ENCODE peak calls at places on chromosomes 12 and 14, in seven cellular contexts. E is IMR-90; F is CD4-positive, CD25-positive, alpha-beta regulatory T cell; N is hepatocyte; D is stomach; P is Peyer's patch; G is GM12878. S is an unnamed sample. For H3K4me1, the result is how much of the 10 kb centered on the place peaks cover.

GRCh38 chr14:94906577-94906976 is 136.7 kb upstream of the GSC start:
- DNase-seq in E (no peak), F (no peak), N (no peak), D (no peak), P (no peak), G (no peak), S (no peak)

GRCh38 chr14:104392396-104393198 is 187.0 kb upstream of the C14orf180 start:
- DNase-seq in E (no peak), F (no peak), N (no peak), D (no peak), P (peak), G (no peak), S (no peak)

GRCh38 chr12:42360747-42361403 is 34.9 kb downstream of the PPHLN1 start:
- DNase-seq in E (peak), F (no peak), N (no peak), D (no peak), P (no peak), G (no peak), S (no peak)

GRCh38 chr14:32121948-32122347 is 44.8 kb downstream of the ARHGAP5 start:
- DNase-seq in E (peak), F (no peak), N (no peak), D (no peak), P (no peak), G (no peak), S (no peak)

GRCh38 chr14:93104961-93105360 is 10.8 kb downstream of the ITPK1 start:
- DNase-seq in E (no peak), F (no peak), N (no peak), D (no peak), P (no peak), G (no peak), S (no peak)

GRCh38 chr14:37202265-37202664 is 4.5 kb downstream of the MIPOL1 start:
- DNase-seq in E (peak), F (no peak), N (no peak), D (no peak), P (no peak), G (no peak), S (no peak)

GRCh38 chr12:112413846-112414625 is 4.6 kb upstream of the RPL6 start:
- DNase-seq in E (no peak), F (no peak), N (no peak), D (no peak), P (no peak), G (no peak), S (no peak)

GRCh38 chr12:47819902-47820630 is at the start of gene HDAC7:
- DNase-seq in E (peak), F (peak), N (peak), D (peak), P (peak), G (no peak), S (peak)

GRCh38 chr12:14769837-14770494 is 33.3 kb downstream of the WBP11 start:
- DNase-seq in E (peak), F (peak), N (peak), D (peak), P (peak), G (peak), S (peak)

GRCh38 chr12:27460471-27460978 is 14.0 kb downstream of the SMCO2 start:
- DNase-seq in E (peak), F (no peak), N (no peak), D (no peak), P (no peak), G (peak), S (no peak)

GRCh38 chr12:25557830-25558436 is 4.8 kb upstream of the LMNTD1 start:
- DNase-seq in E (peak), F (no peak), N (peak), D (no peak), P (no peak), G (no peak), S (no peak)

GRCh38 chr14:93970967-93971634 is 5.3 kb downstream of the ASB2 start:
- DNase-seq in E (peak), F (no peak), N (no peak), D (peak), P (peak), G (no peak), S (no peak)

GRCh38 chr14:68143341-68143807 is 323.8 kb downstream of the RAD51B start:
- DNase-seq in E (peak), F (no peak), N (peak), D (peak), P (peak), G (no peak), S (peak)
- H3K4me1 ChIP-seq in E (under half), F (under half), N (half or more), D (half or more), P (half or more), G (under half), S (half or more)

GRCh38 chr12:106245767-106246166 is 2.1 kb downstream of the CKAP4 start:
- DNase-seq in E (peak), F (no peak), N (peak), D (peak), P (peak), G (no peak), S (peak)
- H3K4me1 ChIP-seq in E (under half), F (under half), N (under half), D (under half), P (under half), G (under half), S (under half)

DNA sequence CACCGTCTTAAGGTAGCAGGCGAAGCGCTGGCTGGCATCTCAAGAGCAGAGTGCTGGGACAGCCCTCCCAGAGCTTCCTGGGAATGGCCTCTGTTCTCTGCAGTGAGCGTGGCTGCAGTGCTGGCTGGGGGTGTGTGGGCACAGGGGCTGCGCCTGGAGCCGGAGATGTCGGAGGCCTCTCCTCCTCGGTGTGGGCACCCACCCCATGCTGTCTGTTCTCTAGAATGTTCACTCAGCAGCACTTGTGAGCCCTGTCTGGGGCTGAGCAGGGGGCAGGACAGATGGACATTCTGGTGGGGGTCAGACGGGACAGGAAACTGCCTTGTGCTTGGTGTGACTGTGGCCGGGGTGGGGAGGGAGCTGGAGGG is 15.9 kb downstream of the FBRSL1 start:
- DNase-seq in E (no peak), F (no peak), N (no peak), D (no peak), P (no peak), G (no peak), S (no peak)
- H3K4me1 ChIP-seq in E (under half), F (half or more), N (under half), D (half or more), P (half or more), G (under half), S (half or more)

GRCh38 chr12:95248095-95248494 is 30.5 kb downstream of the VEZT start:
- DNase-seq in E (no peak), F (no peak), N (no peak), D (no peak), P (no peak), G (no peak), S (no peak)
- H3K4me1 ChIP-seq in E (under half), F (under half), N (under half), D (under half), P (under half), G (under half), S (under half)

GRCh38 chr12:124677552-124678356 is 110.3 kb upstream of the NCOR2 start:
- DNase-seq in E (no peak), F (no peak), N (no peak), D (no peak), P (no peak), G (no peak), S (no peak)
- H3K4me1 ChIP-seq in E (under half), F (under half), N (under half), D (under half), P (under half), G (under half), S (under half)

GRCh38 chr12:53052419-53053222 is 2.8 kb downstream of the TNS2 start:
- DNase-seq in E (peak), F (no peak), N (peak), D (peak), P (peak), G (no peak), S (peak)
- H3K4me1 ChIP-seq in E (under half), F (under half), N (half or more), D (half or more), P (half or more), G (under half), S (under half)

DNA sequence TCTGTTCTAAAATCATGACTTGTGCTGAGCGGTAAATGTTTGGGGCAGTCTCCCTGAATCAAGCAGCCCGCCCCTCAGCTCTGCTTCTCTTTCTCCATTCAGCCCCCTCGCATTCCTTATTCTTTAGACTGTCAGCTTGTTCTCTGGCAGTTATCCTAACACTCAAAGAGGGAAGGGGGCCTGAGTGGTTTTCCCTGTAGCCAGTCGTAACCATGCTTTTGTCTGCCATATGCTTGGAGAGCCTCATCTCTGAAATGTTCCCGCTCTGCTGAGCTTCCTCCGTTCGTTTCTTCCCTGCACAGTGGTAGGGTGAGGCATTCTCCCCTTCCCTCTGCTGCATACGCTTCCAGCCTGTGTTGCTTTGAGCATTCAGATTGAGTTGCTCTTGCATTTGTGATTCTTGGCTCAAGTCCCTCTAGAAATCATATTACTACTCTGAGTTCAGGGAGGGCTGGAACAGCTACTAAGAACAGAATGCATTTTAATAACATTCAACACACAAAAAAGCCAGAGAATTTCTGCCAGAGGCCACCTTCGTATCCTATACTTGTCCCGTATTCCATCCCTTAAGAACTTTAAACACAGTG is 119.7 kb downstream of the FBXL14 start:
- DNase-seq in E (peak), F (no peak), N (peak), D (no peak), P (no peak), G (no peak), S (no peak)
- H3K4me1 ChIP-seq in E (under half), F (under half), N (under half), D (under half), P (under half), G (under half), S (under half)

GRCh38 chr12:52896190-52897100 is 8.4 kb downstream of the KRT8 start:
- DNase-seq in E (no peak), F (no peak), N (peak), D (no peak), P (peak), G (no peak), S (no peak)

GRCh38 chr12:52900166-52900895 is 4.5 kb downstream of the KRT8 start:
- DNase-seq in E (no peak), F (no peak), N (no peak), D (no peak), P (no peak), G (no peak), S (no peak)

GRCh38 chr12:52900896-52901714 is 3.8 kb downstream of the KRT8 start:
- DNase-seq in E (no peak), F (no peak), N (no peak), D (no peak), P (no peak), G (no peak), S (no peak)

GRCh38 chr12:52901715-52902541 is 2.9 kb downstream of the KRT8 start:
- DNase-seq in E (no peak), F (no peak), N (no peak), D (no peak), P (no peak), G (no peak), S (no peak)

DNA sequence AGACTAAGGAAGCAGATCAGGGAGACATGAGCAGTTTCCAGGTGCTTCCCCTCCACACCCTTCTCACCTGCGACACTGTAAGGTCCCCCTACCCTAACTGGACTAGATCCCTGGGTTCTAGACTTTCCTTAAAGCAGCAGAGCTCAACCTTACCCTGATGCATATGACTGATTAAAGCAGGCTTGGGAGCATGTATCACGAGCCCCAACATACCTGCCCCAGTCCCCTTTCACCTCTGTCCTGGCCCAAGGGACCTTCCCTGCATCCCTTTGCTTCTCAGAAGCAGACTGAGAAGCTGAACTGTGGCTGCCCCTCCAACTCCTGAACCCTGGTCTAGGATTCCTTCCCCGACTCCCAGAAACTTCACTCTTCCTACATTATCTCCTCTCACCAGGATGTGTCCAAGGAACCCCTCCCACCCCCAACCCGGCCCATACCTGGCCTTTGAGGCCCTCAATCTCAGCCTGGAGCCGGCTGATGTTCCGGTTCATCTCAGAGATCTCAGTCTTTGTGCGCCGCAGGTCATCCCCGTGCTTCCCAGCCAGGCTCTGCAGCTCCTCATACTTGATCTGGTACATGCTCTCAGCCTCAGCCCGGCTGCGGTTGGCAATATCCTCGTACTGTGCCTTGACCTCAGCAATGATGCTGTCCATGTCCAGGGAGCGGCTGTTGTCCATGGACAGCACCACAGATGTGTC is 5.4 kb downstream of the KRT8 start:
- DNase-seq in E (no peak), F (no peak), N (no peak), D (no peak), P (no peak), G (no peak), S (peak)
- H3K4me1 ChIP-seq in E (under half), F (under half), N (under half), D (under half), P (under half), G (under half), S (half or more)

DNA sequence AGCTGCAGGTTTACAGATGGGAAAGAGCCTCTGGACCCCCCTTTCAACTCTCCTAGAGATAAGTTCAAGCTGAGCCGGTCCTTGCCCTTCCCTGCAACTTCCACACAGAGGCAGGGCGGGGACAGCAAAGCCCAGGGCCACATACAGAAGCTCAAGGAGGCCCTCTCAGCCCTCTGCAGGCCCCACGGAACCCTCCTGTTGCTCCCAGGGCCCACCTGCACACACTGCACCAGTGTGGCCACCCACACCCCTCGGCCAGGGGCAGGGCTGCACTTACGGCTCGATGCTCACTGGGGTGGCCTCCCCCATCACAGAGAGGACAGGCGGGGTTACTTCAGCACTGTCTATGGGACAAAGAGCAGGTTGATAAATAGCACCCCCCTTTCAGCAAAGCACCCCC is 13.0 kb upstream of the PNMA1 start:
- DNase-seq in E (no peak), F (no peak), N (peak), D (no peak), P (no peak), G (no peak), S (no peak)
- H3K4me1 ChIP-seq in E (under half), F (under half), N (under half), D (half or more), P (half or more), G (under half), S (under half)

GRCh38 chr12:54663603-54664002 is 15.4 kb upstream of the DCD start:
- DNase-seq in E (no peak), F (no peak), N (no peak), D (no peak), P (no peak), G (no peak), S (no peak)
- H3K4me1 ChIP-seq in E (under half), F (under half), N (under half), D (under half), P (under half), G (under half), S (under half)